ENCODE peak calls at places on chromosome 16, in six cellular contexts. One of them, this sample, is unnamed.

GRCh38 chr16:27639588-27640276 is 89.8 kb downstream of the KATNIP start:
- DNase-seq in GM12878: peak
- DNase-seq in GM23338: peak
- DNase-seq in HCT116: peak
- DNase-seq in H1: no peak
- DNase-seq in K562: peak
- DNase-seq in this sample: peak

GRCh38 chr16:89562027-89562599 is 1.6 kb downstream of the RPL13 start:
- DNase-seq in H1: no peak
- DNase-seq in GM23338: no peak
- DNase-seq in K562: peak
- DNase-seq in HCT116: no peak
- DNase-seq in GM12878: no peak
- DNase-seq in this sample: no peak

GRCh38 chr16:78259883-78260282 is 160.4 kb downstream of the WWOX start:
- DNase-seq in HCT116: no peak
- DNase-seq in K562: no peak
- DNase-seq in GM12878: no peak
- DNase-seq in H1: no peak
- DNase-seq in GM23338: peak
- DNase-seq in this sample: no peak

GRCh38 chr16:88558457-88559442 is 11.5 kb upstream of the ZC3H18 start:
- DNase-seq in GM23338: peak
- DNase-seq in HCT116: peak
- DNase-seq in H1: no peak
- DNase-seq in K562: peak
- DNase-seq in GM12878: no peak
- DNase-seq in this sample: peak

GRCh38 chr16:15573274-15573895 is 69.6 kb downstream of the MARF1 start:
- DNase-seq in GM12878: no peak
- DNase-seq in H1: no peak
- DNase-seq in GM23338: no peak
- DNase-seq in HCT116: no peak
- DNase-seq in K562: peak
- DNase-seq in this sample: no peak

GRCh38 chr16:47578573-47578972 is 117.4 kb downstream of the PHKB start:
- DNase-seq in HCT116: no peak
- DNase-seq in GM12878: no peak
- DNase-seq in K562: peak
- DNase-seq in GM23338: no peak
- DNase-seq in H1: no peak
- DNase-seq in this sample: no peak

GRCh38 chr16:79997257-79997656 is 396.7 kb upstream of the MAF start:
- DNase-seq in HCT116: no peak
- DNase-seq in GM23338: peak
- DNase-seq in K562: peak
- DNase-seq in H1: no peak
- DNase-seq in GM12878: no peak
- DNase-seq in this sample: peak

GRCh38 chr16:27690604-27691003 is 140.7 kb downstream of the KATNIP start:
- DNase-seq in HCT116: peak
- DNase-seq in H1: no peak
- DNase-seq in GM12878: no peak
- DNase-seq in K562: peak
- DNase-seq in GM23338: peak
- DNase-seq in this sample: peak

GRCh38 chr16:1357906-1358566 is 6.3 kb downstream of the GNPTG start:
- DNase-seq in K562: no peak
- DNase-seq in GM23338: no peak
- DNase-seq in HCT116: peak
- DNase-seq in GM12878: no peak
- DNase-seq in H1: no peak
- DNase-seq in this sample: no peak

GRCh38 chr16:61233718-61234117 is 802.5 kb downstream of the CDH8 start:
- DNase-seq in K562: no peak
- DNase-seq in GM23338: no peak
- DNase-seq in H1: no peak
- DNase-seq in GM12878: no peak
- DNase-seq in HCT116: no peak
- DNase-seq in this sample: no peak

GRCh38 chr16:3861808-3862451 is 18.6 kb downstream of the CREBBP start:
- DNase-seq in GM23338: no peak
- DNase-seq in K562: peak
- DNase-seq in HCT116: no peak
- DNase-seq in GM12878: no peak
- DNase-seq in H1: no peak
- DNase-seq in this sample: peak

GRCh38 chr16:73877148-73877547 is 419.5 kb upstream of the PSMD7 start:
- DNase-seq in HCT116: no peak
- DNase-seq in GM12878: no peak
- DNase-seq in H1: no peak
- DNase-seq in K562: no peak
- DNase-seq in GM23338: no peak
- DNase-seq in this sample: no peak

GRCh38 chr16:2095315-2095853 is 40.3 kb downstream of the PKD1 start:
- DNase-seq in GM23338: no peak
- DNase-seq in H1: no peak
- DNase-seq in K562: no peak
- DNase-seq in HCT116: no peak
- DNase-seq in GM12878: no peak
- DNase-seq in this sample: no peak

GRCh38 chr16:22192261-22193133 is 13.6 kb upstream of the EEF2K start:
- DNase-seq in GM23338: peak
- DNase-seq in GM12878: peak
- DNase-seq in H1: no peak
- DNase-seq in HCT116: no peak
- DNase-seq in K562: peak
- DNase-seq in this sample: peak

GRCh38 chr16:57810197-57811024 is 8.1 kb upstream of the KIFC3 start:
- DNase-seq in H1: no peak
- DNase-seq in GM12878: peak
- DNase-seq in HCT116: peak
- DNase-seq in K562: peak
- DNase-seq in GM23338: peak
- DNase-seq in this sample: peak

GRCh38 chr16:2858245-2859025 is 465 bp upstream of the PRSS22 start:
- DNase-seq in GM23338: peak
- DNase-seq in HCT116: peak
- DNase-seq in H1: no peak
- DNase-seq in K562: no peak
- DNase-seq in GM12878: no peak
- DNase-seq in this sample: no peak

GRCh38 chr16:84465154-84465553 is 39.3 kb downstream of the MEAK7 start:
- DNase-seq in HCT116: no peak
- DNase-seq in GM12878: no peak
- DNase-seq in H1: no peak
- DNase-seq in GM23338: no peak
- DNase-seq in K562: no peak
- DNase-seq in this sample: no peak

GRCh38 chr16:3475604-3476375 is 19.5 kb downstream of the C16orf90 start:
- DNase-seq in HCT116: no peak
- DNase-seq in GM23338: no peak
- DNase-seq in GM12878: no peak
- DNase-seq in H1: no peak
- DNase-seq in K562: no peak
- DNase-seq in this sample: no peak

GRCh38 chr16:15035163-15035729 is 20.6 kb downstream of the NTAN1 start:
- DNase-seq in H1: no peak
- DNase-seq in GM12878: no peak
- DNase-seq in GM23338: no peak
- DNase-seq in HCT116: no peak
- DNase-seq in K562: no peak
- DNase-seq in this sample: no peak

GRCh38 chr16:13306153-13306552 is 404.8 kb downstream of the SHISA9 start:
- DNase-seq in GM23338: no peak
- DNase-seq in GM12878: no peak
- DNase-seq in HCT116: no peak
- DNase-seq in H1: no peak
- DNase-seq in K562: no peak
- DNase-seq in this sample: no peak

GRCh38 chr16:8372141-8372540 is 218.2 kb downstream of the TMEM114 start:
- DNase-seq in K562: no peak
- DNase-seq in GM12878: no peak
- DNase-seq in HCT116: no peak
- DNase-seq in H1: no peak
- DNase-seq in GM23338: no peak
- DNase-seq in this sample: no peak

GRCh38 chr16:50068550-50068949 is 2.8 kb downstream of the HEATR3 start:
- DNase-seq in GM12878: no peak
- DNase-seq in GM23338: no peak
- DNase-seq in HCT116: no peak
- DNase-seq in K562: no peak
- DNase-seq in H1: no peak
- DNase-seq in this sample: peak

GRCh38 chr16:12434567-12434966 is 369.1 kb downstream of the CPPED1 start:
- DNase-seq in GM23338: no peak
- DNase-seq in H1: no peak
- DNase-seq in K562: no peak
- DNase-seq in GM12878: no peak
- DNase-seq in HCT116: no peak
- DNase-seq in this sample: no peak

GRCh38 chr16:66342294-66342900 is 24.1 kb upstream of the CDH5 start:
- DNase-seq in K562: peak
- DNase-seq in GM23338: peak
- DNase-seq in HCT116: no peak
- DNase-seq in H1: peak
- DNase-seq in GM12878: no peak
- DNase-seq in this sample: peak

GRCh38 chr16:83158320-83158957 is 531.7 kb downstream of the CDH13 start:
- DNase-seq in GM12878: no peak
- DNase-seq in GM23338: no peak
- DNase-seq in HCT116: no peak
- DNase-seq in H1: no peak
- DNase-seq in K562: no peak
- DNase-seq in this sample: no peak

GRCh38 chr16:2786061-2786825 is 1.1 kb downstream of the PRSS33 start:
- DNase-seq in H1: no peak
- DNase-seq in HCT116: no peak
- DNase-seq in GM12878: no peak
- DNase-seq in GM23338: no peak
- DNase-seq in K562: no peak
- DNase-seq in this sample: no peak

GRCh38 chr16:88926374-88926990 is 50.5 kb downstream of the CBFA2T3 start:
- DNase-seq in K562: peak
- DNase-seq in H1: no peak
- DNase-seq in GM12878: no peak
- DNase-seq in GM23338: no peak
- DNase-seq in HCT116: peak
- DNase-seq in this sample: no peak

GRCh38 chr16:23394141-23394540 is 58.8 kb downstream of the COG7 start:
- DNase-seq in H1: no peak
- DNase-seq in K562: no peak
- DNase-seq in HCT116: no peak
- DNase-seq in GM12878: no peak
- DNase-seq in GM23338: no peak
- DNase-seq in this sample: peak
- TF ChIP-seq POLR2AphosphoS5 in H1: no peak
- TF ChIP-seq POLR2AphosphoS5 in K562: no peak
- TF ChIP-seq POLR2AphosphoS5 in HCT116: no peak
- TF ChIP-seq POLR2AphosphoS5 in GM12878: no peak
- TF ChIP-seq POLR2AphosphoS5 in GM23338: no peak
- TF ChIP-seq POLR2AphosphoS5 in this sample: no peak

GRCh38 chr16:67425581-67425980 is 5.3 kb upstream of the HSD11B2 start:
- DNase-seq in GM23338: no peak
- DNase-seq in K562: no peak
- DNase-seq in HCT116: no peak
- DNase-seq in H1: no peak
- DNase-seq in GM12878: no peak
- DNase-seq in this sample: no peak
- TF ChIP-seq EZH2 in GM23338: no peak
- TF ChIP-seq EZH2 in K562: no peak
- TF ChIP-seq EZH2 in HCT116: no peak
- TF ChIP-seq EZH2 in H1: no peak
- TF ChIP-seq EZH2 in GM12878: no peak
- TF ChIP-seq EZH2 in this sample: peak

GRCh38 chr16:17605784-17606183 is 135.0 kb upstream of the XYLT1 start:
- DNase-seq in H1: no peak
- DNase-seq in HCT116: no peak
- DNase-seq in GM12878: no peak
- DNase-seq in GM23338: no peak
- DNase-seq in K562: no peak
- DNase-seq in this sample: no peak
- TF ChIP-seq POLR2AphosphoS5 in H1: no peak
- TF ChIP-seq POLR2AphosphoS5 in HCT116: no peak
- TF ChIP-seq POLR2AphosphoS5 in GM12878: no peak
- TF ChIP-seq POLR2AphosphoS5 in GM23338: no peak
- TF ChIP-seq POLR2AphosphoS5 in K562: no peak
- TF ChIP-seq POLR2AphosphoS5 in this sample: no peak

GRCh38 chr16:86515420-86515779 is 5.1 kb downstream of the FOXF1 start:
- DNase-seq in GM12878: no peak
- DNase-seq in HCT116: no peak
- DNase-seq in GM23338: peak
- DNase-seq in H1: no peak
- DNase-seq in K562: no peak
- DNase-seq in this sample: no peak

GRCh38 chr16:86516618-86517003 is 6.3 kb downstream of the FOXF1 start:
- DNase-seq in GM23338: no peak
- DNase-seq in GM12878: no peak
- DNase-seq in HCT116: no peak
- DNase-seq in H1: no peak
- DNase-seq in K562: no peak
- DNase-seq in this sample: no peak

GRCh38 chr16:86517033-86517432 is 6.7 kb downstream of the FOXF1 start:
- DNase-seq in H1: no peak
- DNase-seq in GM23338: no peak
- DNase-seq in HCT116: no peak
- DNase-seq in K562: no peak
- DNase-seq in GM12878: no peak
- DNase-seq in this sample: no peak

GRCh38 chr16:86514656-86515376 is 4.5 kb downstream of the FOXF1 start:
- DNase-seq in H1: no peak
- DNase-seq in GM12878: no peak
- DNase-seq in GM23338: no peak
- DNase-seq in HCT116: no peak
- DNase-seq in K562: no peak
- DNase-seq in this sample: no peak

DNA sequence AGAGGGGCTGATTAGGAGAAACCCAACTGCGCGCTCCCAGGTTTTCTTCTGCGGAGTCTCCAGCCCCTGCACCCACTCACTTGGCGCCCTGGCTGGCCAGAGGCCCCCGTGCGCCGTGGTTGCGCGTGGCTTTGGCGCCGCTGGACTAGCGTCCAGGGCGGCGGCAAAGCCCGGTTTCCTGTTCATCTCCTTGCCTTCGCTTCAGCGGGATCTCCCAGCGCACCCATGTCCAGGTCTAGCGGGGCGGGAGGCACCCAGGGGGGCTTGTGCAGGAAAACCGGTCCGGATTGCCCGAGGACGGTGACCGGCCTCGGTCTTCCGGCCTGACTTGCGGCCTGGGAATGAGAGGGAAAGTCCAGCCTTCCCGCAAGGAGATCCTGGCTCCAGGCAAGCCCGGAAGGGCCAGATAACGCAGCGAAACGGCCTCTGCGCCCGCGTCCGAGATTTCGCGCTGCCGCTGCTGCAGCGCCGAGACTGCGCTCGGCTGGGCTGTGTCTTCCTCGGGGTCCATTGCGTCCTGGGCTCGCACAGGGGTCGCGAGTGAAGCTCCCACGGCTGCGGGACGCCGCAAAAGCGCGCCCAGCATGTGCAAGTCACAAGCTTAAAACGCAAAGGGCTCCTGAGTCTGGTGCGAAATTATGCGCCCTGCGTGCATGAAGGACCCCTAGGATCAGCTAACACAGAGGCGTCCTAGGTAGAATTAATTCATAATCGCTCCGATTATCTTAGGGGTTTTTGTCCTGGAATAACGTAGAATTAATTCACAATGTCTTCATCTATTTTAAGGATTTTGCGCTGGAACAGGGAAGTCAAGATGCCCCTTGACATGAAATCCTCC is 5.7 kb downstream of the FOXF1 start:
- DNase-seq in GM23338: no peak
- DNase-seq in GM12878: no peak
- DNase-seq in K562: no peak
- DNase-seq in HCT116: no peak
- DNase-seq in H1: no peak
- DNase-seq in this sample: no peak
- TF ChIP-seq EZH2 in GM23338: peak
- TF ChIP-seq EZH2 in GM12878: no peak
- TF ChIP-seq EZH2 in K562: no peak
- TF ChIP-seq EZH2 in HCT116: no peak
- TF ChIP-seq EZH2 in H1: peak
- TF ChIP-seq EZH2 in this sample: peak

This sample was measured in endothelial cell of umbilical vein.